ENCODE peak calls at places on chromosome 22, in nine cellular contexts. C is DMS153; I is lung microvascular endothelial cell; O is nephron progenitor cell; Z is pancreas; N is GM12864; J is naive thymus-derived CD8-positive, alpha-beta T cell; S is HS-5; D is AG09319. Y is an unnamed sample.

GRCh38 chr22:19758896-19759458 is 1.6 kb upstream of the TBX1 start:
- DNase-seq in D (no peak), C (no peak), J (no peak), N (no peak), S (no peak), O (no peak), I (no peak), Z (no peak), Y (no peak)

GRCh38 chr22:22682807-22683667 is 38.6 kb downstream of the GGTLC2 start:
- DNase-seq in N (no peak), D (peak), Z (no peak), J (no peak), I (no peak), S (no peak), O (no peak), C (no peak), Y (no peak)

GRCh38 chr22:24964441-24964840 is 11.9 kb downstream of the KIAA1671 start:
- DNase-seq in S (no peak), C (no peak), I (no peak), J (no peak), O (no peak), Z (no peak), D (no peak), N (no peak), Y (no peak)

GRCh38 chr22:49779226-49779625 is 48.4 kb downstream of the BRD1 start:
- DNase-seq in Z (no peak), D (no peak), N (no peak), C (no peak), I (no peak), J (no peak), S (no peak), O (no peak), Y (no peak)

GRCh38 chr22:45059296-45059695 is 49.5 kb upstream of the PHF21B start:
- DNase-seq in Z (no peak), D (no peak), J (no peak), O (no peak), N (no peak), I (no peak), S (no peak), C (no peak), Y (no peak)

GRCh38 chr22:38871360-38872171 is 450 bp downstream of the CBX6 start:
- DNase-seq in D (no peak), Z (no peak), J (no peak), C (no peak), I (peak), O (peak), N (no peak), S (no peak), Y (no peak)

GRCh38 chr22:44445307-44445680 is 52.7 kb downstream of the RTL6 start:
- DNase-seq in Z (no peak), C (no peak), N (no peak), J (no peak), D (no peak), I (no peak), S (no peak), O (no peak), Y (no peak)

GRCh38 chr22:50305658-50306566 is 1.5 kb downstream of the PLXNB2 start:
- DNase-seq in D (peak), I (peak), O (peak), C (peak), J (no peak), N (no peak), Z (peak), S (peak), Y (peak)

GRCh38 chr22:44755418-44755817 is 3.0 kb downstream of the ARHGAP8 start:
- DNase-seq in O (no peak), C (no peak), J (no peak), Z (no peak), N (no peak), I (no peak), D (no peak), S (no peak), Y (no peak)

GRCh38 chr22:25360891-25361645 is 141.6 kb downstream of the CRYBB2 start:
- DNase-seq in Z (no peak), N (no peak), D (no peak), S (no peak), J (no peak), I (no peak), O (no peak), C (no peak), Y (no peak)

GRCh38 chr22:35914357-35914664 is 114.3 kb downstream of the RBFOX2 start:
- DNase-seq in C (no peak), N (no peak), O (no peak), I (no peak), J (no peak), S (no peak), D (no peak), Z (no peak), Y (no peak)

GRCh38 chr22:44587004-44587793 is 89.2 kb upstream of the RTL6 start:
- DNase-seq in J (peak), O (peak), S (no peak), N (no peak), D (no peak), C (peak), Z (no peak), I (peak), Y (no peak)

GRCh38 chr22:47891609-47892008 is 1129.2 kb downstream of the TBC1D22A start:
- DNase-seq in N (no peak), S (no peak), I (no peak), J (no peak), D (no peak), C (no peak), O (no peak), Z (no peak), Y (no peak)

GRCh38 chr22:20085651-20086050 is 5.6 kb downstream of the DGCR8 start:
- DNase-seq in D (no peak), I (no peak), J (no peak), S (no peak), C (no peak), N (no peak), O (no peak), Z (no peak), Y (no peak)

GRCh38 chr22:42258126-42258525 is 12.3 kb downstream of the TCF20 start:
- DNase-seq in O (no peak), I (no peak), Z (no peak), J (no peak), N (no peak), C (no peak), D (no peak), S (no peak), Y (no peak)

GRCh38 chr22:39205344-39206021 is 39.3 kb downstream of the PDGFB start:
- DNase-seq in D (no peak), I (peak), J (peak), Z (no peak), S (peak), N (no peak), C (no peak), O (no peak), Y (peak)